ENCODE peak calls at places on chromosomes 1 and 21, in five cellular contexts. S is NCI-H2081; N is activated T-helper 2 cell treated with anti-CD3 and anti-CD28 coated beads, Interferon-gamma antibody, Interleukin-2, Interleukin-4, amounts not matched to agents 10 μg/mL and 5 μg/mL and 100 μg/mL, durations not matched to agents 14 hours and 24 hours and 36 hours; I is LoVo; X is stimulated activated CD4-positive, alpha-beta T cell treated with anti-CD3 and anti-CD28 coated beads, TNF-alpha, amount 100 ng/mL, for 4 hours. C is an unnamed sample.
A peak's percentile ranks its signal among the peaks of the same experiment; 100 is the strongest.

GRCh38 chr1:109895720-109896504 is 14.7 kb upstream of the CSF1 start:
- DNase-seq in N (no peak), X (no peak), I (no peak), S (no peak), C (no peak)

GRCh38 chr1:1075148-1075935 is 1.2 kb upstream of the RNF223 start:
- DNase-seq in I (no peak), X (no peak), S (no peak), N (no peak), C (no peak)

GRCh38 chr1:100866041-100866900 is 28.4 kb downstream of the EXTL2 start:
- DNase-seq in S (no peak), N (no peak), I (peak; percentile 22), X (no peak), C (no peak)

GRCh38 chr1:228083871-228084278 is 1.4 kb downstream of the ARF1 start:
- DNase-seq in N (no peak), X (no peak), I (no peak), S (no peak), C (no peak)

GRCh38 chr1:218209351-218209861 is 75.7 kb upstream of the RRP15 start:
- DNase-seq in X (no peak), S (no peak), I (no peak), N (no peak), C (no peak)

GRCh38 chr1:31699341-31699891 is 4.4 kb downstream of the COL16A1 start:
- DNase-seq in I (no peak), S (no peak), X (no peak), N (no peak), C (no peak)

GRCh38 chr1:88892146-88892877 is 945 bp upstream of the GTF2B start:
- DNase-seq in X (no peak), S (peak; percentile 65), I (peak; percentile 88), N (peak; percentile 15), C (peak; percentile 93)

GRCh38 chr21:28804089-28804670 is 188.5 kb downstream of the LTN1 start:
- DNase-seq in I (no peak), X (no peak), S (no peak), N (no peak), C (no peak)

GRCh38 chr1:30881266-30882181 is 27.0 kb downstream of the SDC3 start:
- DNase-seq in N (no peak), I (no peak), X (no peak), S (no peak), C (no peak)

GRCh38 chr1:51484591-51484990 is 34.5 kb downstream of the EPS15 start:
- DNase-seq in I (no peak), N (no peak), X (no peak), S (no peak), C (no peak)

GRCh38 chr1:85448358-85448757 is 16.6 kb downstream of the DDAH1 start:
- DNase-seq in S (no peak), I (no peak), N (no peak), X (no peak), C (no peak)

GRCh38 chr1:18574754-18575153 is 55.9 kb upstream of the PAX7 start:
- DNase-seq in N (no peak), X (no peak), I (no peak), S (no peak), C (no peak)

GRCh38 chr1:182340233-182341058 is 51.1 kb downstream of the GLUL start:
- DNase-seq in I (no peak), S (no peak), X (no peak), N (no peak), C (no peak)

GRCh38 chr1:11526071-11526895 is 47.3 kb downstream of the DISP3 start:
- DNase-seq in N (no peak), I (no peak), X (no peak), S (no peak), C (no peak)

GRCh38 chr1:151773698-151774097 is 10.4 kb upstream of the MRPL9 start:
- DNase-seq in X (no peak), N (no peak), S (no peak), I (no peak), C (no peak)

GRCh38 chr1:219293440-219293839 is 119.8 kb downstream of the LYPLAL1 start:
- DNase-seq in X (no peak), S (no peak), N (no peak), I (no peak), C (no peak)

GRCh38 chr21:44440241-44441040 is 14.9 kb upstream of the LRRC3 start:
- DNase-seq in S (no peak), X (no peak), N (no peak), I (no peak), C (no peak)

GRCh38 chr1:34850382-34850781 is 9.2 kb downstream of the SMIM12 start:
- DNase-seq in X (no peak), N (no peak), I (no peak), S (no peak), C (no peak)

GRCh38 chr1:99662581-99663208 is 16.8 kb downstream of the PALMD start:
- DNase-seq in N (no peak), I (no peak), X (no peak), S (no peak), C (no peak)

GRCh38 chr1:248696775-248697174 is 5.8 kb downstream of the OR14I1 start:
- DNase-seq in X (no peak), S (no peak), N (no peak), I (no peak), C (no peak)

GRCh38 chr1:117070124-117070523 is 10.0 kb downstream of the TTF2 start:
- DNase-seq in N (no peak), X (no peak), S (no peak), I (no peak), C (no peak)

GRCh38 chr21:16870116-16870515 is 642.7 kb upstream of the CXADR start:
- DNase-seq in N (no peak), I (no peak), S (no peak), X (no peak), C (no peak)

GRCh38 chr1:27885114-27885528 is 12.8 kb downstream of the THEMIS2 start:
- DNase-seq in X (no peak), I (no peak), N (no peak), S (no peak), C (no peak)

GRCh38 chr1:40796939-40797667 is 13.5 kb downstream of the KCNQ4 start:
- DNase-seq in X (no peak), N (no peak), S (no peak), I (no peak), C (no peak)

GRCh38 chr21:37159053-37159776 is 86.2 kb downstream of the TTC3 start:
- DNase-seq in S (no peak), N (no peak), I (no peak), X (no peak), C (no peak)

GRCh38 chr21:34517491-34518245 is 5.7 kb upstream of the KCNE1 start:
- DNase-seq in X (no peak), I (no peak), N (no peak), S (no peak), C (no peak)

GRCh38 chr1:241839369-241839990 is 8.5 kb upstream of the EXO1 start:
- DNase-seq in I (no peak), X (no peak), N (no peak), S (no peak), C (no peak)

GRCh38 chr1:206911064-206911663 is 10.6 kb downstream of the FCMR start:
- DNase-seq in X (no peak), I (peak; percentile 68), N (no peak), S (peak; percentile 43), C (peak; percentile 51)

GRCh38 chr1:204498980-204499379 is 4.4 kb upstream of the PIK3C2B start:
- DNase-seq in N (no peak), S (no peak), I (no peak), X (no peak), C (no peak)

GRCh38 chr21:46489800-46490199 is 31.1 kb downstream of the DIP2A start:
- DNase-seq in X (no peak), I (no peak), S (no peak), N (no peak), C (no peak)

GRCh38 chr1:197774691-197775281 is 494 bp downstream of the DENND1B start:
- DNase-seq in N (peak; percentile 43), S (peak; percentile 39), I (peak; percentile 26), X (peak; percentile 23), C (peak; percentile 42)

GRCh38 chr1:15952317-15953258 is 23.3 kb downstream of the ZBTB17 start:
- DNase-seq in N (no peak), I (no peak), X (no peak), S (no peak), C (no peak)

GRCh38 chr1:30286241-30286983 is 437.0 kb downstream of the MATN1 start:
- DNase-seq in N (no peak), I (no peak), S (peak; percentile 26), X (no peak), C (peak; percentile 68)

GRCh38 chr21:44986471-44987291 is 46.9 kb downstream of the SLX9 start:
- DNase-seq in I (no peak), S (no peak), N (no peak), X (no peak), C (no peak)

GRCh38 chr1:109134423-109134822 is 20.5 kb downstream of the ELAPOR1 start:
- DNase-seq in X (no peak), I (no peak), S (no peak), N (no peak), C (no peak)

GRCh38 chr1:84721152-84721551 is 30.9 kb upstream of the SSX2IP start:
- DNase-seq in N (no peak), I (no peak), X (no peak), S (no peak), C (no peak)

GRCh38 chr1:243791586-243792267 is 58.3 kb downstream of the AKT3 start:
- DNase-seq in S (no peak), X (no peak), N (no peak), I (no peak), C (no peak)

GRCh38 chr1:26597629-26598039 is 68.1 kb downstream of the RPS6KA1 start:
- DNase-seq in X (no peak), S (no peak), N (no peak), I (peak; percentile 66), C (peak; percentile 58)